ENCODE peak calls at places on chromosomes 4 and X, in seven cellular contexts. G, Q, T, W, V, O and U are unnamed samples.
A peak's percentile ranks its signal among the peaks of the same experiment; 100 is the strongest.

GRCh38 chr4:7827566-7827965 is 112.1 kb downstream of the AFAP1 start:
- DNase-seq in G (no peak), Q (peak; percentile 21), T (no peak), W (no peak), V (no peak), O (no peak), U (no peak)

GRCh38 chrX:8629871-8630270 is 102.1 kb downstream of the ANOS1 start:
- DNase-seq in G (no peak), Q (no peak), T (no peak), W (no peak), V (no peak), O (no peak), U (peak; percentile 8)

GRCh38 chr4:749771-750666 is 44.4 kb downstream of the PCGF3 start:
- DNase-seq in G (no peak), Q (no peak), T (no peak), W (no peak), V (peak; percentile 17), O (no peak), U (no peak)

GRCh38 chr4:35684755-35685154 is 559.6 kb downstream of the ARAP2 start:
- DNase-seq in G (no peak), Q (no peak), T (no peak), W (no peak), V (no peak), O (no peak), U (no peak)

GRCh38 chr4:6908397-6909112 is 1.1 kb upstream of the TBC1D14 start:
- DNase-seq in G (no peak), Q (peak; percentile 47), T (no peak), W (no peak), V (no peak), O (no peak), U (no peak)

GRCh38 chr4:54277691-54278090 is 48.6 kb downstream of the PDGFRA start:
- DNase-seq in G (no peak), Q (peak; percentile 60), T (no peak), W (no peak), V (peak; percentile 68), O (no peak), U (peak; percentile 24)

GRCh38 chr4:38377195-38377594 is 286.8 kb upstream of the KLF3 start:
- DNase-seq in G (no peak), Q (no peak), T (no peak), W (no peak), V (no peak), O (no peak), U (no peak)

GRCh38 chr4:2806392-2807355 is 13.8 kb downstream of the SH3BP2 start:
- DNase-seq in G (no peak), Q (peak; percentile 69), T (no peak), W (no peak), V (no peak), O (peak; percentile 77), U (no peak)

GRCh38 chrX:132876509-132876837 is 82.0 kb downstream of the HS6ST2 start:
- DNase-seq in G (no peak), Q (no peak), T (no peak), W (no peak), V (no peak), O (no peak), U (no peak)

GRCh38 chrX:138710866-138711331 is 618 bp downstream of the FGF13 start:
- DNase-seq in G (peak; percentile 22), Q (no peak), T (no peak), W (no peak), V (no peak), O (no peak), U (no peak)

GRCh38 chrX:139204903-139205667 is 325.5 kb upstream of the F9 start:
- DNase-seq in G (peak; percentile 67), Q (peak; percentile 11), T (no peak), W (peak; percentile 22), V (peak; percentile 8), O (peak; percentile 52), U (no peak)

GRCh38 chr4:79576480-79576803 is 168.4 kb upstream of the GK2 start:
- DNase-seq in G (peak; percentile 9), Q (peak; percentile 28), T (no peak), W (no peak), V (peak; percentile 27), O (no peak), U (peak; percentile 0)

GRCh38 chr4:10159671-10160070 is 43.1 kb upstream of the WDR1 start:
- DNase-seq in G (no peak), Q (no peak), T (no peak), W (no peak), V (no peak), O (no peak), U (no peak)

GRCh38 chr4:183154701-183155391 is 55.8 kb downstream of the WWC2 start:
- DNase-seq in G (no peak), Q (no peak), T (no peak), W (no peak), V (no peak), O (no peak), U (no peak)

GRCh38 chr4:140158234-140159030 is 4.4 kb upstream of the MAML3 start:
- DNase-seq in G (no peak), Q (no peak), T (no peak), W (no peak), V (no peak), O (no peak), U (no peak)

GRCh38 chr4:26127851-26128337 is 192.9 kb upstream of the RBPJ start:
- DNase-seq in G (no peak), Q (no peak), T (no peak), W (no peak), V (no peak), O (peak; percentile 91), U (no peak)